ENCODE peak calls at places on chromosome 6, in seven cellular contexts. F is BE2C; N is CD8-positive, alpha-beta T cell; R is ascending aorta; Q is breast epithelium; L is thoracic aorta; G is stomach. A is an unnamed sample. For H3K4me1, the result is how much of the 10 kb centered on the place peaks cover.

GRCh38 chr6:168968228-168968627 is 285.4 kb downstream of the THBS2 start:
- DNase-seq in F (peak), N (no peak), R (no peak), Q (peak), L (no peak), G (no peak), A (no peak)

GRCh38 chr6:100657678-100658330 is 193.1 kb upstream of the SIM1 start:
- DNase-seq in F (no peak), N (no peak), R (no peak), Q (no peak), L (no peak), G (no peak), A (no peak)

GRCh38 chr6:12291083-12291784 is 1.1 kb downstream of the EDN1 start:
- DNase-seq in F (no peak), N (no peak), R (no peak), Q (no peak), L (no peak), G (no peak), A (no peak)

GRCh38 chr6:18792832-18793231 is 405.7 kb downstream of the RNF144B start:
- DNase-seq in F (no peak), N (no peak), R (no peak), Q (no peak), L (no peak), G (no peak), A (no peak)

GRCh38 chr6:114288696-114289095 is 54.1 kb downstream of the HS3ST5 start:
- DNase-seq in F (no peak), N (no peak), R (no peak), Q (no peak), L (no peak), G (no peak), A (no peak)

GRCh38 chr6:17986656-17987575 is 519 bp downstream of the KIF13A start:
- DNase-seq in F (peak), N (peak), R (no peak), Q (peak), L (peak), G (peak), A (peak)

GRCh38 chr6:85551264-85551663 is 42.4 kb downstream of the SNX14 start:
- DNase-seq in F (peak), N (no peak), R (no peak), Q (no peak), L (no peak), G (no peak), A (no peak)

GRCh38 chr6:167736486-167737204 is 90.1 kb upstream of the AFDN start:
- DNase-seq in F (no peak), N (no peak), R (no peak), Q (no peak), L (no peak), G (peak), A (no peak)

GRCh38 chr6:9690388-9690787 is 724.5 kb downstream of the TFAP2A start:
- DNase-seq in F (no peak), N (no peak), R (no peak), Q (no peak), L (no peak), G (no peak), A (no peak)

GRCh38 chr6:162245831-162246230 is 481.7 kb downstream of the PRKN start:
- DNase-seq in F (no peak), N (no peak), R (no peak), Q (no peak), L (no peak), G (no peak), A (no peak)

GRCh38 chr6:41065550-41066026 is 6.6 kb downstream of the OARD1 start:
- DNase-seq in F (no peak), N (no peak), R (no peak), Q (no peak), L (no peak), G (no peak), A (no peak)

GRCh38 chr6:41062056-41062455 is 9.1 kb downstream of the APOBEC2 start:
- DNase-seq in F (no peak), N (no peak), R (no peak), Q (no peak), L (no peak), G (no peak), A (no peak)

GRCh38 chr6:41066867-41067304 is 5.3 kb downstream of the OARD1 start:
- DNase-seq in F (peak), N (peak), R (no peak), Q (peak), L (peak), G (peak), A (no peak)

GRCh38 chr6:41063884-41064285 is 8.3 kb downstream of the OARD1 start:
- DNase-seq in F (no peak), N (no peak), R (no peak), Q (no peak), L (no peak), G (no peak), A (no peak)

DNA sequence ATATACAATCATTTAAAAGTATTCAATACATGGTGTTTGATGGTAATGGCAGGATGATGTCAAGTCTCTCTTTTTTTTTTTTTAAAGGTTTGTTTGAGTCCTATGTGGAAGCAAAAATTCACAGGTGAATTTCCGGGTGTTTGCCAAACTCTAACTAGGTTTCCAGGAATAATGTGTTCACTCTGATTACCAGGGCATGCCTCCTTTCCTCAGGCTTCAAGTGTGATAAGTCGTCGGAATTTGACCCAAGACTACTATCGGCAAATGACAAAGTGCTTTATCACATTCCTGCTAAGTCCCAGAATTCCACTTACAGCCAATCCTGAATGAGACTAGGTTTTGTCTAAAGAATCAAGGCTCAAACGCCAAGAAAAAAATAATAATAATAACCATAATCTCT is 7.3 kb downstream of the OARD1 start:
- DNase-seq in F (no peak), N (no peak), R (no peak), Q (no peak), L (no peak), G (no peak), A (no peak)
- H3K4me1 ChIP-seq in F (under half), N (under half), R (under half), Q (under half), L (under half), G (half or more), A (under half)

DNA sequence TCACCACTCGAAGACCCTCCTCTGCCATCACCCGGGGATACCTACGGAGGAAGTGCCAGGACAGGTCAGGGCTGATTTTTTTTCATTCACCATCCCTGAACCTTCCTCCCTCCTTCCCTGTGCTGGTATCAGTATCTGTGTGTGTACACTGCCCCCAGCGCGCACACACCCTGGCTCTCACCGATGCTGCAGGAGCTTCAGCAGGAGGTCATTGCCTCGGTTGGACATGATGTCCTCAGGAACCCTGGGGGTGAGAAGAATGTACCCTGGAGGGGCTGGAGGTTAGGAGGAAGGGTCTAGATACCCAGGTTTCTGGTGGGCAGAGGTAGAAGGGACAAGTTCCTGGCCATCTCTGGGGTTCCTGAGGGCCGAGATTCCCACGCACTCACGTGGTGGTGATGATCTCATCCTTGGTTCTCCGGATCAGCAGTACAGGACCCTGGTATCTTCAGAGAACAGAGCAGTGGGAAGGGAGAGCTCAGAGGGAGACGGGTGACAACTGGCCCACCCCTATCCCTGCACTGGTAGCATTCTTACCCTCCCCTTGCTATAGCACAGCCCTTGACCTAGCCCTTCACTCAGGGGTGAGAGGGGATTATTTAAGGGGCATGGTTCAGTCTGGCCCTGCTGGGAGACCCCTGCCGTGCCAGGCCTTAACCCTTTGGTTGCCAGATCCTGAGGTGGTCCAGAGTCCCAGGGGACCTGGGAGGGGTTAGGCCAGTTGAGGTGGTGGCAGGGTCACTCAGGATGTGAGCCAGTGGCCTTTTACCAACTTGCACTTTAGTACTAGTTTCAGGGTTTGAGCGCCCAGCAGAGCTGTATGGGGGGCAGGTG is 7.2 kb upstream of the LY6G5C start:
- DNase-seq in F (no peak), N (no peak), R (no peak), Q (no peak), L (no peak), G (no peak), A (no peak)
- H3K4me3 ChIP-seq in F (no peak), N (no peak), R (no peak), Q (no peak), L (no peak), G (no peak), A (no peak)

GRCh38 chr6:166620478-166621113 is 6.5 kb downstream of the RPS6KA2 start:
- DNase-seq in F (no peak), N (no peak), R (no peak), Q (no peak), L (no peak), G (no peak), A (peak)
- H3K4me1 ChIP-seq in F (under half), N (under half), R (under half), Q (under half), L (under half), G (half or more), A (half or more)

GRCh38 chr6:123529843-123530242 is 106.9 kb downstream of the TRDN start:
- DNase-seq in F (no peak), N (no peak), R (no peak), Q (no peak), L (no peak), G (no peak), A (no peak)

GRCh38 chr6:123533862-123534261 is 102.9 kb downstream of the TRDN start:
- DNase-seq in F (no peak), N (no peak), R (no peak), Q (no peak), L (no peak), G (no peak), A (no peak)

GRCh38 chr6:123529058-123529457 is 107.7 kb downstream of the TRDN start:
- DNase-seq in F (no peak), N (no peak), R (no peak), Q (no peak), L (no peak), G (no peak), A (no peak)

DNA sequence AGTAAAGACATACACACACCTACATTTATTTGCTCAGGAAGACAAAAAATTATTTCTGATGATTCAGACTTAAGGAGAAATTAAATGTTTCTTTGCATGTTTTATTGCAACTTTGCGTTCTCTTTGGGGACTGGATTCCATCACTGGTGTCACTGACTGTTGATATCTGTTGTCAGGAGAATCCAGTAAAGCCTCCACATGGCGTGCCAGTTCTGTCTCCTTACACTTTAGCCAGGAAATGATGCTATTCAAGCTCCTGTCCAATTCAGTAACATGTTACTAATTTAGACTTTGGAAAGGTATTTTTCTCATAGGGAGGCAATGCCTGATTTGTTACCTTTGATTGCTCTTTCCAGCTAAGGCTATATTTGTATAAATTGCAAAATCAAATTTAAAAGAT is 102.5 kb downstream of the TRDN start:
- DNase-seq in F (no peak), N (no peak), R (no peak), Q (no peak), L (no peak), G (no peak), A (no peak)
- H3K4me3 ChIP-seq in F (no peak), N (no peak), R (no peak), Q (no peak), L (no peak), G (no peak), A (no peak)

GRCh38 chr6:15404700-15404980 is 158.8 kb downstream of the JARID2 start:
- DNase-seq in F (no peak), N (no peak), R (no peak), Q (no peak), L (no peak), G (no peak), A (no peak)

GRCh38 chr6:15408008-15408407 is 162.1 kb downstream of the JARID2 start:
- DNase-seq in F (no peak), N (no peak), R (no peak), Q (no peak), L (no peak), G (no peak), A (no peak)

GRCh38 chr6:15408758-15409157 is 162.9 kb downstream of the JARID2 start:
- DNase-seq in F (no peak), N (no peak), R (no peak), Q (no peak), L (no peak), G (no peak), A (no peak)

GRCh38 chr6:15405111-15405510 is 159.2 kb downstream of the JARID2 start:
- DNase-seq in F (no peak), N (no peak), R (no peak), Q (no peak), L (no peak), G (no peak), A (no peak)

GRCh38 chr6:15406452-15406851 is 160.6 kb downstream of the JARID2 start:
- DNase-seq in F (no peak), N (no peak), R (no peak), Q (no peak), L (no peak), G (no peak), A (no peak)
- H3K4me1 ChIP-seq in F (under half), N (half or more), R (under half), Q (under half), L (under half), G (half or more), A (under half)

GRCh38 chr6:118967239-118967638 is 32.3 kb upstream of the MCM9 start:
- DNase-seq in F (no peak), N (no peak), R (no peak), Q (no peak), L (no peak), G (no peak), A (no peak)
- H3K4me3 ChIP-seq in F (no peak), N (no peak), R (no peak), Q (no peak), L (no peak), G (no peak), A (no peak)

DNA sequence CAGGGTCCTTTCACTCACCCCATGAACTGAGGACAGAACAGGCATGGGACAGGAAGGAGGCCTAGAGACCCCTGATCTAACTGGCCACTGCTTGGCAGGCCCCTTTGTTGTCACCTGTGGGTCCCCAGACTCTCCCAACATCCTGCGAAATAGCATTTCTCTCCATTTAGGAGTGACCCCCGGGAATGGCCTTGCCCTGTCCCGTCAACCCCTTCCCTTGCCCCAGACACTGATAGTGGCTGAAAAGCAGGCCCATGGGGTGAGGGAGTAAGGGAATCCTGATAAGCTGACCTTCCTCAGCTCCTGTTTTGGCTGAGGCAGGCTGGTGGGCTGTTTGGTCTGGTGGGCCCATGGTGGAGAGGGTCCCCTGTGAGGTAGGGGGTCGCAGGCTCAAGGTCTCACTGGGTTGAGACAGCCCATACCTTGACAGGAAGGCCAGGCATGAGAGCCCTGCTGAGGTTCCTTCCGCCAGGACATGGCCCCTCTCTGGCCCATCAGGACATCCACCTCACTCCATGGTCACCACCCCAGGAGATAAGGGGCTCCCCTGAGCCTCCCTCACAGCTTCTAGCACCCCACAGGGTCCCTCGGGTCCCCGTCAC is 139.3 kb downstream of the MRPL14 start:
- DNase-seq in F (no peak), N (no peak), R (no peak), Q (no peak), L (no peak), G (no peak), A (no peak)
- H3K4me1 ChIP-seq in F (under half), N (under half), R (under half), Q (under half), L (under half), G (under half), A (under half)

GRCh38 chr6:157150076-157150475 is 173.2 kb downstream of the TMEM242 start:
- DNase-seq in F (no peak), N (no peak), R (no peak), Q (no peak), L (no peak), G (no peak), A (no peak)

GRCh38 chr6:157145656-157146285 is 177.5 kb downstream of the TMEM242 start:
- DNase-seq in F (no peak), N (no peak), R (no peak), Q (no peak), L (no peak), G (no peak), A (peak)

GRCh38 chr6:157151029-157151428 is 172.3 kb downstream of the TMEM242 start:
- DNase-seq in F (no peak), N (no peak), R (no peak), Q (no peak), L (no peak), G (no peak), A (no peak)

GRCh38 chr6:157151989-157152388 is 171.3 kb downstream of the TMEM242 start:
- DNase-seq in F (no peak), N (no peak), R (no peak), Q (no peak), L (no peak), G (no peak), A (no peak)

GRCh38 chr6:157148391-157149323 is 174.7 kb downstream of the TMEM242 start:
- DNase-seq in F (peak), N (no peak), R (peak), Q (peak), L (peak), G (peak), A (no peak)
- H3K4me3 ChIP-seq in F (peak), N (no peak), R (peak), Q (no peak), L (peak), G (no peak), A (no peak)

A was measured in upper lobe of left lung.